ENCODE peak calls at places on chromosomes 5 and 9, in eight cellular contexts. C is astrocyte; Y is uterus; A is stimulated activated CD8-positive, alpha-beta memory T cell treated with anti-CD3 and anti-CD28 coated beads, Interleukin-2, amount 100 ng/mL, for 48 hours; X is GM10248; B is SHP77 treated with DMSO at 0.1 percent for 48 hours; I is fibroblast of pulmonary artery; D is suprapubic skin. E is an unnamed sample.

GRCh38 chr9:88741335-88741734 is 206.4 kb downstream of the NXNL2 start:
- DNase-seq in C (no peak), Y (no peak), A (peak), X (no peak), B (no peak), I (peak), D (no peak), E (no peak)

GRCh38 chr5:8842906-8843590 is 702.8 kb downstream of the SEMA5A start:
- DNase-seq in C (no peak), Y (no peak), A (no peak), X (no peak), B (peak), I (peak), D (no peak), E (no peak)

GRCh38 chr5:60522299-60522915 is 177.6 kb downstream of the DEPDC1B start:
- DNase-seq in C (peak), Y (no peak), A (no peak), X (peak), B (no peak), I (peak), D (no peak), E (no peak)

GRCh38 chr9:33164138-33164809 is 2.9 kb downstream of the B4GALT1 start:
- DNase-seq in C (no peak), Y (no peak), A (no peak), X (peak), B (no peak), I (no peak), D (no peak), E (no peak)

GRCh38 chr5:140371356-140372151 is 11.6 kb downstream of the SLC4A9 start:
- DNase-seq in C (no peak), Y (no peak), A (no peak), X (no peak), B (no peak), I (no peak), D (no peak), E (no peak)

GRCh38 chr5:142644640-142645361 is 41.1 kb downstream of the FGF1 start:
- DNase-seq in C (peak), Y (peak), A (no peak), X (no peak), B (no peak), I (peak), D (no peak), E (no peak)

GRCh38 chr5:181042722-181043121 is 2.7 kb downstream of the BTNL9 start:
- DNase-seq in C (no peak), Y (no peak), A (no peak), X (no peak), B (no peak), I (no peak), D (peak), E (peak)

GRCh38 chr5:83927140-83927733 is 206.6 kb upstream of the HAPLN1 start:
- DNase-seq in C (peak), Y (peak), A (peak), X (peak), B (peak), I (peak), D (peak), E (peak)

GRCh38 chr9:21558627-21559401 is 76.7 kb upstream of the IFNE start:
- DNase-seq in C (no peak), Y (no peak), A (no peak), X (no peak), B (no peak), I (peak), D (no peak), E (no peak)

GRCh38 chr5:113902917-113903681 is 389.6 kb downstream of the YTHDC2 start:
- DNase-seq in C (no peak), Y (no peak), A (no peak), X (no peak), B (no peak), I (no peak), D (no peak), E (no peak)

GRCh38 chr9:118652935-118653334 is 716.3 kb downstream of the BRINP1 start:
- DNase-seq in C (no peak), Y (no peak), A (no peak), X (no peak), B (no peak), I (no peak), D (no peak), E (no peak)

GRCh38 chr9:134283111-134283515 is 43.1 kb upstream of the RXRA start:
- DNase-seq in C (peak), Y (peak), A (no peak), X (no peak), B (no peak), I (peak), D (peak), E (no peak)

GRCh38 chr5:128764910-128765309 is 200.4 kb upstream of the SLC27A6 start:
- DNase-seq in C (no peak), Y (no peak), A (no peak), X (no peak), B (no peak), I (no peak), D (no peak), E (no peak)

GRCh38 chr9:124110307-124110915 is 98.8 kb downstream of the LHX2 start:
- DNase-seq in C (peak), Y (peak), A (peak), X (peak), B (no peak), I (peak), D (no peak), E (peak)

GRCh38 chr9:11192993-11193392 is 580.2 kb upstream of the PTPRD start:
- DNase-seq in C (no peak), Y (no peak), A (no peak), X (no peak), B (no peak), I (no peak), D (no peak), E (no peak)

GRCh38 chr5:10352404-10353240 is 873 bp upstream of the MARCHF6 start:
- DNase-seq in C (peak), Y (no peak), A (no peak), X (peak), B (peak), I (peak), D (no peak), E (no peak)

GRCh38 chr5:167982-168660 is 23.2 kb upstream of the LRRC14B start:
- DNase-seq in C (peak), Y (no peak), A (no peak), X (no peak), B (no peak), I (peak), D (no peak), E (no peak)

GRCh38 chr5:41796061-41796460 is 74.2 kb downstream of the OXCT1 start:
- DNase-seq in C (peak), Y (no peak), A (no peak), X (no peak), B (no peak), I (no peak), D (no peak), E (no peak)

GRCh38 chr9:130927995-130928900 is 10.8 kb downstream of the FIBCD1 start:
- DNase-seq in C (peak), Y (no peak), A (no peak), X (peak), B (peak), I (peak), D (no peak), E (no peak)

GRCh38 chr5:1545798-1546355 is 22.1 kb upstream of the LPCAT1 start:
- DNase-seq in C (no peak), Y (no peak), A (no peak), X (no peak), B (peak), I (no peak), D (no peak), E (no peak)

GRCh38 chr9:5518061-5518936 is 8.0 kb downstream of the PDCD1LG2 start:
- DNase-seq in C (no peak), Y (no peak), A (no peak), X (peak), B (no peak), I (no peak), D (no peak), E (no peak)

GRCh38 chr5:126449751-126450271 is 26.6 kb downstream of the GRAMD2B start:
- DNase-seq in C (peak), Y (peak), A (peak), X (peak), B (no peak), I (peak), D (no peak), E (peak)

GRCh38 chr5:136458481-136458880 is 93.1 kb upstream of the TRPC7 start:
- DNase-seq in C (no peak), Y (no peak), A (no peak), X (no peak), B (no peak), I (no peak), D (no peak), E (no peak)

GRCh38 chr9:73151653-73152382 is at the start of gene ANXA1:
- DNase-seq in C (peak), Y (no peak), A (no peak), X (no peak), B (no peak), I (peak), D (no peak), E (no peak)

GRCh38 chr9:30575218-30575617 is 1809.2 kb upstream of the ACO1 start:
- DNase-seq in C (no peak), Y (no peak), A (no peak), X (no peak), B (no peak), I (no peak), D (no peak), E (no peak)

GRCh38 chr9:137172907-137173794 is 1.3 kb upstream of the TMEM210 start:
- DNase-seq in C (no peak), Y (no peak), A (no peak), X (no peak), B (peak), I (no peak), D (no peak), E (no peak)

GRCh38 chr5:159402328-159402727 is 72.0 kb upstream of the IL12B start:
- DNase-seq in C (peak), Y (no peak), A (no peak), X (no peak), B (no peak), I (no peak), D (no peak), E (no peak)

GRCh38 chr9:95008151-95008771 is 281.8 kb downstream of the AOPEP start:
- DNase-seq in C (no peak), Y (peak), A (no peak), X (no peak), B (no peak), I (no peak), D (no peak), E (no peak)

GRCh38 chr5:115816226-115817042 is at the start of gene CDO1:
- DNase-seq in C (peak), Y (peak), A (no peak), X (peak), B (no peak), I (peak), D (peak), E (peak)

GRCh38 chr9:105243015-105243686 is 1.3 kb upstream of the SLC44A1 start:
- DNase-seq in C (peak), Y (no peak), A (no peak), X (no peak), B (no peak), I (peak), D (no peak), E (no peak)

GRCh38 chr9:114203410-114204140 is 48.2 kb downstream of the COL27A1 start:
- DNase-seq in C (peak), Y (no peak), A (no peak), X (no peak), B (no peak), I (no peak), D (no peak), E (no peak)